ENCODE peak calls at places on chromosomes 6 and 20, in seven cellular contexts. X is tibial nerve, F is A549, S is gastrocnemius medialis, P is suprapubic skin, C is IMR-90, L is prostate gland. Q is an unnamed sample.
A peak's percentile ranks its signal among the peaks of the same experiment; 100 is the strongest.

GRCh38 chr20:62597416-62598115 is 44.7 kb upstream of the SLCO4A1 start:
- DNase-seq in F (no peak), C (no peak), S (no peak), P (no peak), L (no peak), X (no peak), Q (no peak)

GRCh38 chr20:1624811-1625690 is 5.2 kb upstream of the SIRPB1 start:
- DNase-seq in C (peak; percentile 0), X (no peak), F (no peak), P (no peak), S (no peak), L (no peak), Q (no peak)

GRCh38 chr6:71107935-71108420 is 151.1 kb upstream of the B3GAT2 start:
- DNase-seq in C (peak; percentile 71), L (no peak), S (no peak), F (no peak), X (no peak), P (no peak), Q (peak; percentile 52)

GRCh38 chr20:46614503-46614902 is 36.8 kb downstream of the SLC13A3 start:
- DNase-seq in L (no peak), P (no peak), S (no peak), C (no peak), X (no peak), F (no peak), Q (no peak)

GRCh38 chr6:36131517-36132220 is 1.4 kb downstream of the MAPK13 start:
- DNase-seq in C (peak; percentile 80), L (no peak), S (no peak), F (no peak), X (no peak), P (peak; percentile 72), Q (peak; percentile 73)

GRCh38 chr6:28606424-28607391 is 81.0 kb downstream of the GPX5 start:
- DNase-seq in F (peak; percentile 91), P (no peak), C (peak; percentile 72), L (no peak), S (no peak), X (no peak), Q (peak; percentile 22)

GRCh38 chr6:44254957-44255808 is 2.1 kb downstream of the SLC35B2 start:
- DNase-seq in S (no peak), L (no peak), C (no peak), P (no peak), X (no peak), F (peak; percentile 42), Q (no peak)

GRCh38 chr6:11096109-11096508 is 2.5 kb downstream of the SMIM13 start:
- DNase-seq in S (no peak), C (peak; percentile 80), P (no peak), L (peak; percentile 22), X (no peak), F (peak; percentile 78), Q (peak; percentile 6)

GRCh38 chr6:143684484-143684883 is 6.7 kb downstream of the PHACTR2 start:
- DNase-seq in X (no peak), C (no peak), L (no peak), S (no peak), F (no peak), P (no peak), Q (no peak)

GRCh38 chr6:3296113-3296512 is 37.4 kb downstream of the PSMG4 start:
- DNase-seq in C (no peak), L (no peak), X (no peak), S (no peak), F (no peak), P (peak; percentile 17), Q (no peak)

DNA sequence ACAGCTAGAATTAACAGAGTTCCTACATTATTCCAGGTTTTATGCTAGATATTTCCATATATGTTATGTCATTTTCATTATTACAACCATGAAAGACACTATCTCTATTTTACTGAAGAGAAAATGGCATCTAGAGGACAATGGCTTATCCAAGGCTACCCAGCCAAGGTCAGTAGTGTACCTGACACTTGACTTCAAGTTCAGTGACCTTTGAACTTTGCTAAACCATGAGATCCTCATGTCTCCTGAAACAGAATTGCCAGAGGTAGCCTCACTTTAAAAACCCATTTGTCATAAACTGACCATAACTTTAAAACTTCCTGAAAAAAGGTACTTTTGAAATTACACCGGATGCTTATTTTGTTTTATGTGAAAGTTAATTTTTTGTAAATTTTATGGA is 14.4 kb downstream of the NAPB start:
- DNase-seq in C (no peak), P (no peak), F (no peak), S (no peak), L (no peak), X (no peak), Q (no peak)
- H3K27ac ChIP-seq in C (no peak overlapping the region), P (no peak overlapping the region), F (no peak overlapping the region), S (no peak overlapping the region), L (no peak overlapping the region), X (no peak overlapping the region), Q (no peak overlapping the region)

GRCh38 chr6:138773177-138774091 is at the start of gene CCDC28A:
- DNase-seq in X (peak; percentile 99), P (peak; percentile 97), S (peak; percentile 94), C (peak; percentile 94), L (peak; percentile 97), F (peak; percentile 91), Q (peak; percentile 96)
- TF ChIP-seq POLR2A in X (peak; percentile 77), P (no peak), S (peak; percentile 67), C (peak; percentile 77), L (peak; percentile 77), F (no peak), Q (peak; percentile 69)

DNA sequence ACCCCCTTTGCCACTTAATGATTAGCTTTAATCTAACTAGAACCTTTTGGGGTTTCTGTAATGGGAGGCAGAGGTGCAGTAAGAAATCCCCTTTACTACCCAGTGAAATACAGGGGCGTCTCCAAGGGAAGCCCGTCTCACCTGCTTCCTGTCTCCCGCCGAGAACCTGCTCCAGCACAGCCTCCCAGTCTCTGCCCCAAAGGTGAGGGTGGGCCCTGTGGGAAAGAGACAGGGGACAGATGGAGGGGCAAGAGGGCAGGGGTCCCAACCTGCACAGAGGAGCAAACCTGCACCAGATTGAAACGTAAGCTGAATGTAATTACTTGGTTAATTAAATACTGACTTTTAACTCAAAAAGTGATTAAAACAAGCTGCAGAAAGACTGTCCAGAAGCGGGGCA is 474.2 kb upstream of the SULF2 start:
- DNase-seq in L (no peak), F (no peak), C (no peak), X (no peak), P (no peak), S (no peak), Q (no peak)
- H3K9me3 ChIP-seq in L (no peaks in the 10 kb centered on the region), F (peaks cover 15% of the 10 kb centered on the region), C (no peaks in the 10 kb centered on the region), X (no peaks in the 10 kb centered on the region), P (no peaks in the 10 kb centered on the region), S (no peaks in the 10 kb centered on the region), Q (no peaks in the 10 kb centered on the region)

DNA sequence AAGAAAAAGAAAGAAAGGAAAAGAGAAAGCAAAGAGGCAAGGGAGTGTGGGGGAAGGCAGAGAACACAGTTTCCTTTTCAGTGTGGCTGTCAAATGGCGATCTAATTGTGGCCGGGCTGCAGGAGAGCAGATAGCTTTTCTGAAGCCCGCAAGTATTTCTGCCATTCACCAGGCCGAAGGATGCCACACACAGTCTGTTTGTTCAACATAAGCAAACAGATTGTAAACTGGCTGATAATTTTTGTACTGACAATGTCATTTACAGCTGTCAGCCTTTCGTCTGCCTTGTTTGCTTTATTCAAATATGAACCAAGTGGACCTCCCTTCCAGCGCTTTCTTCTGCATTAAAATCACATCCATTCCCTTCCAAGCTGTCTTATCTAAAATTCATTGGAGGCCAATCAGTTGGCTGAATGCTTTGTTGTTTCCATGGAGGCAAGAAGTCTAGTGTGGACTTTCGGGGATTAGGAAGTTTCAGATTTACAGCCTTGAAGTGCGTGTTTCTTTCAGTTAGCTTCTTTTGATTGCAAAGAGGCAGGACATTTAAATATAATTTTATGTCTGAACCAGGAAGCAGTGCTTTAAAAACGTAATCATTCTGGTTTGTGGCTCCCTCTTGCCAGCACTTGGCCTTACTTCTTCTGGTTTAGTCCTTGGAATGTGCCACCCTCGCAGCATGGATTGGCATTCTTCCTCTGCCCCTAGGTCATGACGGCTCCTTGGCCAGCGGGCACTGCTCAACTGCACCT is 180.3 kb downstream of the FOXA2 start:
- DNase-seq in X (no peak), S (no peak), F (peak; percentile 92), L (no peak), C (no peak), P (no peak), Q (peak; percentile 13)
- H3K27ac ChIP-seq in X (no peak overlapping the region), S (no peak overlapping the region), F (peak overlapping the region; percentile 98), L (no peak overlapping the region), C (no peak overlapping the region), P (no peak overlapping the region), Q (no peak overlapping the region)

GRCh38 chr20:63696628-63697356 is at the start of gene TNFRSF6B:
- DNase-seq in L (no peak), C (no peak), P (peak; percentile 64), F (no peak), S (no peak), X (no peak), Q (no peak)

GRCh38 chr20:63698739-63699465 is 2.5 kb downstream of the TNFRSF6B start:
- DNase-seq in S (no peak), F (peak; percentile 83), X (peak; percentile 19), L (no peak), P (peak; percentile 77), C (peak; percentile 94), Q (no peak)

GRCh38 chr20:63696311-63696627 is 183 bp upstream of the TNFRSF6B start:
- DNase-seq in L (no peak), C (no peak), S (no peak), F (no peak), X (no peak), P (peak; percentile 66), Q (no peak)

GRCh38 chr20:63697868-63698545 is 1.6 kb downstream of the TNFRSF6B start:
- DNase-seq in P (peak; percentile 65), F (no peak), X (no peak), C (no peak), S (no peak), L (no peak), Q (no peak)

GRCh38 chr20:63697357-63697867 is 960 bp downstream of the TNFRSF6B start:
- DNase-seq in F (no peak), X (no peak), S (no peak), L (no peak), P (peak; percentile 65), C (no peak), Q (no peak)
- TF ChIP-seq POLR2A in F (no peak), X (no peak), S (no peak), L (no peak), P (no peak), C (no peak), Q (no peak)

DNA sequence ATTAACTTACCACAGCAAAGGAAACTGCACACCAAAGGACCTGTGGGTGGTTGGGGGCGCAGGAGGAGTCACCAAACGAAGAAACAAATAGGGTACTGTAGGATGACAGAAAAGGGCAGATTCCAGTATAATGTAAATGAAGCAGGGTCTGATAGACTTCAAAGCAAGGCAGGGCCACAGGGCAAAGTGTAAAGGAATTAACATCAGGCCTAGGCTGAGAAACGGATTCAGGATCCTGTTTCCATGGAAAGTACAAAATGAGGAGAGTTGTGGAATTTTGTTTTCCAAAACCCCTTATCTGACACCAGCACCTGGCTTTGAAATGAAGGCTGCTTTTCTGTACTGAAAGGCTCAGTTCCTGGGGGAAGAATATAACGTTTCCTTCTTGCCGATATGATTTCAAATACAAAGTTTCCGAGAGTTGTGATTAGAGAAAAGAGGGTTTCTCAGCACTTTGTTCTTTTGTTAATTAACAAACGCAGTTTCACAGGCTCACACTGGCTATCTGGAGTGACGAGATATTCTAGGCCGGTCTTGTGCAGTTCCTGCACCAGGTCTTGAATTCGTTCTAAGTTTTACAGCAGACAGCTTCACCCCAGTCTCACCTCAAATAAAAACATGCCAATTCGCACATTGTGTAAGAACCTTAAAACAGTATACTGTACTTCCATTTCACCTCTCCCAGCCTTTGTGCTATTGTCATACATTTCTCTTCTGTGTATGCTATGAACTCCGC is 5.8 kb downstream of the DEFB123 start:
- DNase-seq in X (no peak), S (no peak), F (no peak), P (no peak), L (no peak), C (no peak), Q (no peak)
- H3K9me3 ChIP-seq in X (no peaks in the 10 kb centered on the region), S (no peaks in the 10 kb centered on the region), F (no peaks in the 10 kb centered on the region), P (no peaks in the 10 kb centered on the region), L (no peaks in the 10 kb centered on the region), C (no peaks in the 10 kb centered on the region), Q (no peaks in the 10 kb centered on the region)